ENCODE peak calls at places on chromosomes 5 and 9, in eight cellular contexts. Q is posterior vena cava; R is stimulated activated CD8-positive, alpha-beta memory T cell treated with anti-CD3 and anti-CD28 coated beads, Interleukin-15, amount 100 ng/mL, for 1 hour; X is effector memory CD8-positive, alpha-beta T cell; O is frontal cortex; J is cardiac muscle cell; A is T47D; E is SW480. W is an unnamed sample.
A peak's percentile ranks its signal among the peaks of the same experiment; 100 is the strongest.

GRCh38 chr9:121302786-121303185 is 34.8 kb downstream of the GSN start:
- DNase-seq in Q (peak; percentile 37), R (no peak), X (no peak), O (no peak), J (no peak), A (no peak), E (no peak), W (no peak)

GRCh38 chr9:3526903-3527652 is 1.3 kb upstream of the RFX3 start:
- DNase-seq in Q (no peak), R (peak; percentile 40), X (peak; percentile 64), O (no peak), J (peak; percentile 57), A (no peak), E (peak; percentile 61), W (peak; percentile 12)

GRCh38 chr9:27548055-27548741 is 18.6 kb upstream of the MOB3B start:
- DNase-seq in Q (no peak), R (no peak), X (no peak), O (no peak), J (peak; percentile 63), A (no peak), E (peak; percentile 28), W (no peak)

GRCh38 chr5:151130922-151131891 is 26.4 kb downstream of the ANXA6 start:
- DNase-seq in Q (no peak), R (no peak), X (no peak), O (no peak), J (no peak), A (peak; percentile 84), E (peak; percentile 95), W (no peak)

GRCh38 chr9:73577867-73578266 is 426.2 kb downstream of the ANXA1 start:
- DNase-seq in Q (no peak), R (no peak), X (no peak), O (no peak), J (peak; percentile 36), A (no peak), E (no peak), W (no peak)

GRCh38 chr9:128159784-128160602 is at the start of gene BBLN:
- DNase-seq in Q (peak; percentile 98), R (peak; percentile 85), X (peak; percentile 87), O (peak; percentile 97), J (peak; percentile 96), A (peak; percentile 98), E (peak; percentile 87), W (peak; percentile 98)

GRCh38 chr5:1513326-1514026 is 10.3 kb downstream of the LPCAT1 start:
- DNase-seq in Q (peak; percentile 55), R (no peak), X (no peak), O (no peak), J (no peak), A (no peak), E (no peak), W (no peak)

GRCh38 chr5:109196486-109196885 is 213.3 kb downstream of the PJA2 start:
- DNase-seq in Q (no peak), R (no peak), X (no peak), O (no peak), J (no peak), A (no peak), E (no peak), W (no peak)

GRCh38 chr5:149857499-149857898 is 87.1 kb downstream of the PDE6A start:
- DNase-seq in Q (peak; percentile 93), R (no peak), X (no peak), O (no peak), J (no peak), A (no peak), E (peak; percentile 39), W (no peak)

GRCh38 chr5:51872144-51872543 is 488.9 kb downstream of the ISL1 start:
- DNase-seq in Q (no peak), R (no peak), X (no peak), O (no peak), J (no peak), A (no peak), E (no peak), W (no peak)

GRCh38 chr9:98050351-98050750 is 6.2 kb upstream of the NANS start:
- DNase-seq in Q (no peak), R (no peak), X (no peak), O (no peak), J (no peak), A (no peak), E (no peak), W (no peak)

GRCh38 chr9:121133104-121133816 is 58.5 kb downstream of the CNTRL start:
- DNase-seq in Q (no peak), R (peak; percentile 38), X (peak; percentile 58), O (no peak), J (no peak), A (no peak), E (peak; percentile 21), W (no peak)

GRCh38 chr5:74424162-74424868 is 216.2 kb downstream of the ENC1 start:
- DNase-seq in Q (no peak), R (no peak), X (no peak), O (no peak), J (no peak), A (no peak), E (no peak), W (no peak)

GRCh38 chr5:44833249-44833648 is 24.5 kb downstream of the MRPS30 start:
- DNase-seq in Q (no peak), R (no peak), X (no peak), O (no peak), J (no peak), A (no peak), E (no peak), W (no peak)

GRCh38 chr9:137221477-137222111 is 446 bp downstream of the RNF208 start:
- DNase-seq in Q (no peak), R (no peak), X (no peak), O (no peak), J (peak; percentile 57), A (no peak), E (no peak), W (peak; percentile 79)

GRCh38 chr9:126802343-126803059 is 2.3 kb upstream of the ZBTB43 start:
- DNase-seq in Q (no peak), R (no peak), X (no peak), O (no peak), J (no peak), A (no peak), E (no peak), W (no peak)

GRCh38 chr5:16791036-16791705 is 144.9 kb downstream of the MYO10 start:
- DNase-seq in Q (no peak), R (no peak), X (no peak), O (peak; percentile 57), J (peak; percentile 61), A (peak; percentile 54), E (peak; percentile 78), W (peak; percentile 38)

GRCh38 chr5:168177831-168178450 is 113.5 kb upstream of the WWC1 start:
- DNase-seq in Q (no peak), R (no peak), X (no peak), O (no peak), J (peak; percentile 84), A (no peak), E (no peak), W (no peak)

GRCh38 chr5:170809551-170809950 is 26.0 kb downstream of the GABRP start:
- DNase-seq in Q (no peak), R (no peak), X (no peak), O (peak; percentile 22), J (peak; percentile 27), A (peak; percentile 35), E (peak; percentile 71), W (no peak)

GRCh38 chr5:154174091-154174490 is 16.4 kb upstream of the GALNT10 start:
- DNase-seq in Q (no peak), R (no peak), X (no peak), O (no peak), J (no peak), A (no peak), E (no peak), W (no peak)

GRCh38 chr5:140005145-140005591 is 37.9 kb downstream of the NRG2 start:
- DNase-seq in Q (no peak), R (no peak), X (no peak), O (no peak), J (no peak), A (no peak), E (no peak), W (no peak)

GRCh38 chr9:137350696-137351584 is 48.9 kb upstream of the NRARP start:
- DNase-seq in Q (peak; percentile 78), R (no peak), X (no peak), O (no peak), J (no peak), A (no peak), E (no peak), W (peak; percentile 28)

GRCh38 chr5:68464424-68464823 is 248.9 kb downstream of the PIK3R1 start:
- DNase-seq in Q (no peak), R (no peak), X (peak; percentile 14), O (no peak), J (no peak), A (no peak), E (peak; percentile 13), W (no peak)

GRCh38 chr5:59064256-59064655 is 481.4 kb downstream of the RAB3C start:
- DNase-seq in Q (no peak), R (no peak), X (no peak), O (no peak), J (no peak), A (no peak), E (no peak), W (no peak)